ENCODE peak calls at places on chromosome 5, in four cellular contexts. Y is EH, D is cardiac fibroblast, G is epithelial cell of esophagus. E is an unnamed sample.

GRCh38 chr5:32443145-32443540 is 1.4 kb downstream of the ZFR start:
- DNase-seq in G (peak), D (peak), Y (peak), E (peak)

GRCh38 chr5:58294598-58295298 is 165.1 kb downstream of the PLK2 start:
- DNase-seq in G (peak), D (peak), Y (peak), E (peak)

GRCh38 chr5:143085319-143085917 is 315.2 kb downstream of the ARHGAP26 start:
- DNase-seq in D (no peak), G (no peak), Y (no peak), E (no peak)

GRCh38 chr5:143554194-143554717 is 150.8 kb upstream of the NR3C1 start:
- DNase-seq in D (peak), G (peak), Y (peak), E (peak)

GRCh38 chr5:9490494-9491097 is 55.3 kb downstream of the SEMA5A start:
- DNase-seq in G (no peak), Y (no peak), D (no peak), E (no peak)

GRCh38 chr5:128083811-128084227 is 253 bp downstream of the SLC12A2 start:
- DNase-seq in D (no peak), Y (no peak), G (no peak), E (peak)

GRCh38 chr5:96645096-96645495 is 17.1 kb upstream of the CAST start:
- DNase-seq in G (peak), Y (no peak), D (no peak), E (no peak)

GRCh38 chr5:134515801-134516200 is 9.7 kb upstream of the JADE2 start:
- DNase-seq in Y (no peak), D (no peak), G (no peak), E (no peak)

GRCh38 chr5:40904205-40904993 is 4.9 kb upstream of the C7 start:
- DNase-seq in D (peak), Y (peak), G (peak), E (peak)

GRCh38 chr5:111704452-111705085 is 52.4 kb downstream of the NREP start:
- DNase-seq in G (no peak), D (no peak), Y (no peak), E (no peak)

GRCh38 chr5:66738136-66738535 is 141.9 kb downstream of the MAST4 start:
- DNase-seq in G (no peak), Y (no peak), D (no peak), E (no peak)

GRCh38 chr5:140182075-140182709 is 7.2 kb downstream of the CYSTM1 start:
- DNase-seq in G (no peak), Y (peak), D (peak), E (peak)

GRCh38 chr5:160919610-160920009 is 67.6 kb upstream of the ATP10B start:
- DNase-seq in G (no peak), D (no peak), Y (no peak), E (no peak)

GRCh38 chr5:39713224-39713911 is 288.6 kb upstream of the DAB2 start:
- DNase-seq in G (peak), Y (peak), D (peak), E (peak)

GRCh38 chr5:112388010-112388553 is 31.0 kb downstream of the EPB41L4A start:
- DNase-seq in D (no peak), G (peak), Y (no peak), E (peak)

GRCh38 chr5:151870820-151871219 is 53.8 kb downstream of the GLRA1 start:
- DNase-seq in G (peak), D (peak), Y (peak), E (peak)

GRCh38 chr5:117588611-117589010 is 1014.0 kb upstream of the SEMA6A start:
- DNase-seq in D (peak), Y (no peak), G (no peak), E (peak)

GRCh38 chr5:158634713-158635112 is 465.0 kb downstream of the EBF1 start:
- DNase-seq in D (no peak), Y (no peak), G (no peak), E (no peak)

GRCh38 chr5:127813633-127814171 is 110.5 kb downstream of the CCDC192 start:
- DNase-seq in Y (peak), D (peak), G (peak), E (peak)

GRCh38 chr5:150649108-150649827 is 8.8 kb downstream of the SYNPO start:
- DNase-seq in G (no peak), D (no peak), Y (no peak), E (no peak)

GRCh38 chr5:87900419-87900818 is 368.2 kb downstream of the TMEM161B start:
- DNase-seq in G (no peak), D (no peak), Y (no peak), E (no peak)

GRCh38 chr5:38329132-38329715 is 70.9 kb downstream of the EGFLAM start:
- DNase-seq in Y (peak), D (peak), G (peak), E (peak)

GRCh38 chr5:14450055-14450524 is 131.5 kb upstream of the OTULINL start:
- DNase-seq in Y (peak), G (no peak), D (peak), E (no peak)

GRCh38 chr5:108753331-108753730 is 5.6 kb downstream of the FER start:
- DNase-seq in G (peak), D (peak), Y (peak), E (peak)

GRCh38 chr5:95530441-95530840 is 24.3 kb downstream of the SKIC3 start:
- DNase-seq in G (peak), Y (peak), D (peak), E (peak)

GRCh38 chr5:87746891-87747366 is 334.2 kb upstream of the CCNH start:
- DNase-seq in G (peak), D (no peak), Y (no peak), E (peak)

GRCh38 chr5:132238169-132238744 is 10.6 kb upstream of the P4HA2 start:
- DNase-seq in D (peak), G (peak), Y (peak), E (peak)

GRCh38 chr5:135312255-135312935 is 86.6 kb downstream of the MACROH2A1 start:
- DNase-seq in G (peak), Y (no peak), D (peak), E (peak)

GRCh38 chr5:105931782-105932489 is 1738.8 kb downstream of the EFNA5 start:
- DNase-seq in Y (no peak), G (no peak), D (peak), E (no peak)

GRCh38 chr5:128920345-128921215 is 44.7 kb upstream of the SLC27A6 start:
- DNase-seq in Y (peak), G (peak), D (peak), E (peak)

GRCh38 chr5:122099060-122099790 is 21.2 kb upstream of the LOX start:
- DNase-seq in D (peak), G (peak), Y (peak), E (peak)

GRCh38 chr5:6266671-6267197 is 111.6 kb downstream of the MED10 start:
- DNase-seq in Y (no peak), G (no peak), D (no peak), E (no peak)